ENCODE peak calls at places on chromosomes 7 and 10, in six cellular contexts. A, E, X, H, Z and P are unnamed samples.

GRCh38 chr7:2477447-2478386 is 1.5 kb upstream of the GRIFIN start:
- DNase-seq in A (no peak), E (no peak), X (no peak), H (peak; percentile 23), Z (peak; percentile 34), P (peak; percentile 93)

GRCh38 chr10:22550732-22551131 is 163.6 kb downstream of the PIP4K2A start:
- DNase-seq in A (no peak), E (no peak), X (no peak), H (peak; percentile 20), Z (peak; percentile 40), P (no peak)

GRCh38 chr10:84008878-84009277 is 130.4 kb upstream of the GHITM start:
- DNase-seq in A (no peak), E (no peak), X (no peak), H (no peak), Z (no peak), P (peak; percentile 22)

GRCh38 chr10:2925631-2926030 is 141.7 kb upstream of the PFKP start:
- DNase-seq in A (no peak), E (no peak), X (no peak), H (peak; percentile 44), Z (no peak), P (peak; percentile 46)

GRCh38 chr7:86116-86515 is 106.3 kb upstream of the FAM20C start:
- DNase-seq in A (no peak), E (no peak), X (peak; percentile 48), H (no peak), Z (no peak), P (no peak)

GRCh38 chr10:1643161-1643910 is 94.0 kb downstream of the ADARB2 start:
- DNase-seq in A (no peak), E (peak; percentile 53), X (no peak), H (no peak), Z (peak; percentile 5), P (no peak)

GRCh38 chr7:130345106-130345505 is 490 bp downstream of the CPA5 start:
- DNase-seq in A (no peak), E (no peak), X (no peak), H (no peak), Z (no peak), P (no peak)

GRCh38 chr7:44107961-44108767 is 4.0 kb downstream of the AEBP1 start:
- DNase-seq in A (no peak), E (no peak), X (no peak), H (no peak), Z (no peak), P (no peak)

GRCh38 chr10:34746094-34746493 is 69.0 kb downstream of the PARD3 start:
- DNase-seq in A (no peak), E (no peak), X (no peak), H (no peak), Z (peak; percentile 71), P (no peak)

GRCh38 chr7:83201355-83201754 is 38.7 kb upstream of the PCLO start:
- DNase-seq in A (no peak), E (no peak), X (no peak), H (no peak), Z (no peak), P (no peak)

GRCh38 chr7:79386688-79387422 is 66.6 kb downstream of the MAGI2 start:
- DNase-seq in A (no peak), E (no peak), X (no peak), H (no peak), Z (no peak), P (no peak)

GRCh38 chr10:75399461-75400162 is 2.0 kb downstream of the ZNF503 start:
- DNase-seq in A (peak; percentile 92), E (no peak), X (peak; percentile 95), H (peak; percentile 79), Z (peak; percentile 36), P (peak; percentile 93)

GRCh38 chr10:47314416-47314970 is 7.8 kb upstream of the GDF2 start:
- DNase-seq in A (no peak), E (no peak), X (peak; percentile 37), H (no peak), Z (no peak), P (no peak)

GRCh38 chr10:103936022-103936421 is 18.0 kb upstream of the STN1 start:
- DNase-seq in A (no peak), E (no peak), X (no peak), H (no peak), Z (no peak), P (peak; percentile 58)

GRCh38 chr10:63273575-63273974 is 140.4 kb downstream of the NRBF2 start:
- DNase-seq in A (no peak), E (no peak), X (no peak), H (no peak), Z (no peak), P (no peak)

GRCh38 chr10:67772894-67773511 is 65.0 kb downstream of the DNAJC12 start:
- DNase-seq in A (no peak), E (peak; percentile 90), X (no peak), H (no peak), Z (no peak), P (no peak)

GRCh38 chr7:4861227-4861626 is 603 bp downstream of the PAPOLB start:
- DNase-seq in A (no peak), E (no peak), X (no peak), H (no peak), Z (no peak), P (no peak)

GRCh38 chr10:9294132-9294663 is 1239.7 kb downstream of the GATA3 start:
- DNase-seq in A (no peak), E (no peak), X (no peak), H (no peak), Z (no peak), P (no peak)

GRCh38 chr10:96334888-96335526 is 23.8 kb downstream of the OPALIN start:
- DNase-seq in A (no peak), E (no peak), X (no peak), H (peak; percentile 7), Z (peak; percentile 44), P (no peak)

GRCh38 chr7:87886875-87887274 is 10.6 kb downstream of the DBF4 start:
- DNase-seq in A (no peak), E (no peak), X (no peak), H (no peak), Z (peak; percentile 20), P (no peak)

GRCh38 chr10:420154-421121 is 269.0 kb downstream of the DIP2C start:
- DNase-seq in A (no peak), E (no peak), X (no peak), H (peak; percentile 46), Z (no peak), P (peak; percentile 75)

DNA sequence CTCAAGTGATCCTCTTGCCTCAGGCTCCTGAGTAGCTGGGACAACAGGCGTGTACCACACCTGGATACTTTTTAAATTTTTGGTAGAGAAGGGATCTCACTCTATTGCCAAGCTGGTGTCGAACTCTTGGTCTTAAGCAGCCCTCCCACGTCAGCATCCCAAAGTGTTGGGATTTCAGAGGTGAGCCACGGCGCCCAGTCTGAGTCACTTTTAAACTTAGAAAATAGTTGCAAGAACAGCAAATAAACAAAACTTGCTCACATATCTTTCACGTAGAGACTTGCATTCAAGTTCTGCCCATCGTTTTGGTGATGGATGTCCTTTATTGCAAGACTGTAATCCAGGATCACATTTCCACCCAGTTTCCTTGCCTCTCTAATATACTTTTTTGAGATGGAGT is 16.6 kb downstream of the GTF2I start:
- DNase-seq in A (no peak), E (no peak), X (no peak), H (no peak), Z (no peak), P (no peak)
- H3K36me3 ChIP-seq in A (peaks cover 14% of the 10 kb centered on the region), E (peaks cover 17% of the 10 kb centered on the region), X (peaks cover 3% of the 10 kb centered on the region), H (no peaks in the 10 kb centered on the region), Z (peaks cover 50% of the 10 kb centered on the region), P (peaks cover 6% of the 10 kb centered on the region)

GRCh38 chr10:16891375-16892313 is 74.4 kb upstream of the RSU1 start:
- DNase-seq in A (peak; percentile 84), E (no peak), X (peak; percentile 84), H (peak; percentile 64), Z (peak; percentile 30), P (no peak)
- TF ChIP-seq EP300 in A (no peak), E (no peak), X (no peak), H (peak; percentile 18), Z (no peak), P (no peak)

DNA sequence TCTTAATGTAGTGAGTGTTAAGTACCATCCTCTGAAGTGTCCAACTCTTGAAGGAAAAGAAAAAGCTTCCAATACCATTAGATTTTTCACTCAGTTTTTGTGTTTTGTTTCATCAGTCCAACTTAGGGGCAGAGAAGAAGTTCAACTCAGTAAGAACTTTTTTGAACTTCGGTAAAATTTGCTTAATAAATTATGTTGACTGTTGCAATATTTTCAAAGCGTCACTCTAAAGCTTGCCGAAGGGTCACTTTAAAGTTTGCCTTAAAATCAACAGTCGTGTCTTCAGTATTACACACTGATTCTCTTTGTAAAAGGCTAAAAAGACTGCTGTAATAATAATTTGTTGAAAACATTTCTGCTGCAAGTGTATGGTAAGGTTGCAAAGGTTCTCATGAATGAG is 17.6 kb downstream of the CD36 start:
- DNase-seq in A (no peak), E (no peak), X (no peak), H (no peak), Z (peak; percentile 11), P (no peak)
- H3K4me1 ChIP-seq in A (peaks cover 10% of the 10 kb centered on the region), E (no peaks in the 10 kb centered on the region), X (no peaks in the 10 kb centered on the region), H (peaks cover 4% of the 10 kb centered on the region), Z (peaks cover 23% of the 10 kb centered on the region), P (peaks cover 5% of the 10 kb centered on the region)

GRCh38 chr10:113159563-113159962 is 209.5 kb downstream of the TCF7L2 start:
- DNase-seq in A (no peak), E (no peak), X (no peak), H (no peak), Z (no peak), P (no peak)

GRCh38 chr10:113148899-113149298 is 198.9 kb downstream of the TCF7L2 start:
- DNase-seq in A (no peak), E (no peak), X (no peak), H (no peak), Z (no peak), P (no peak)

GRCh38 chr10:113151178-113151577 is 201.1 kb downstream of the TCF7L2 start:
- DNase-seq in A (no peak), E (no peak), X (no peak), H (no peak), Z (no peak), P (no peak)

GRCh38 chr10:113158183-113158582 is 208.1 kb downstream of the TCF7L2 start:
- DNase-seq in A (no peak), E (no peak), X (no peak), H (no peak), Z (no peak), P (no peak)

DNA sequence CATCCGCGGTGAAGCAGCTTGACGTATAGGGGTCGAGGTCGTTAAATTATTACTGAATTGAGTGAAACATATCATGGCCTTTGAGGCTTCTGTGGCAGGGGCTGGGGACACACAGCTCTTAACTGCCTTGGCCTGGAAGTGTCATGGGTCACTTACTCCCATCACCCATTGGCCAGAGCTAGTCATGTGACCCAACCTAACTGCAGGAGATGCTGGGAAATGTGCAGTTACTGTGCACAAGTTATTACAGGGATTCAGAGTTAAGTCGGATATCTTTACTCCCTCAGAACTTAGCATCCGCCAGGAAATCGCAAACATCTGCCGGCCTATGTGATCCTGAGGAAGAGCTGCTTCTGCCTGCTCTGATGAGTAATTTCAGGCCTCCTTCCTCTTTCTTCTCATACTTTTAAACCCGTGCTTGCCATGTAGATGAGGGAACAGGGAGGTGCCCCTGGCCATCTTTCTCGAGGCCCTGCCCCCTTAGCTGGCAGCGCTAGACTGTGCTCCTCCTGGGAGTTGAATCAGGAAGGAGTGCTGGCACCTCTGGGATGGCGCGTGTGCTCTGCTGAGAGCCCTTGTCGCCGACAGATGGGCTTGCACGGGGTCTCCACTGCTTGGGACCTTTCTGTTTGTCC is 203.6 kb downstream of the TCF7L2 start:
- DNase-seq in A (no peak), E (no peak), X (no peak), H (no peak), Z (no peak), P (no peak)
- H3K36me3 ChIP-seq in A (peaks cover 90% of the 10 kb centered on the region), E (no peaks in the 10 kb centered on the region), X (peaks cover 94% of the 10 kb centered on the region), H (peaks cover 5% of the 10 kb centered on the region), Z (peaks cover 96% of the 10 kb centered on the region), P (peaks cover 34% of the 10 kb centered on the region)

GRCh38 chr7:41052736-41053135 is 650.2 kb downstream of the INHBA start:
- DNase-seq in A (no peak), E (no peak), X (no peak), H (no peak), Z (no peak), P (no peak)
- TF ChIP-seq EP300 in A (no peak), E (no peak), X (no peak), H (no peak), Z (no peak), P (no peak)